ENCODE peak calls at places on chromosomes 2 and 18, in eight cellular contexts. K is psoas muscle, M is transverse colon, O is A549, S is mammary epithelial cell, L is spleen, H is thyroid gland, T is heart right ventricle. G is an unnamed sample. For H3K4me1, the result is how much of the 10 kb centered on the place peaks cover.

GRCh38 chr2:135650721-135651120 is 90.9 kb upstream of the UBXN4 start:
- DNase-seq in K (no peak), M (no peak), O (no peak), S (peak), L (no peak), H (no peak), T (no peak), G (no peak)

GRCh38 chr2:9836074-9836473 is 7.2 kb upstream of the TAF1B start:
- DNase-seq in K (no peak), M (no peak), O (no peak), S (no peak), L (no peak), H (no peak), T (no peak), G (no peak)

GRCh38 chr2:120434487-120434886 is 88.6 kb downstream of the INHBB start:
- DNase-seq in K (no peak), M (no peak), O (no peak), S (no peak), L (peak), H (no peak), T (no peak), G (no peak)

GRCh38 chr2:172674034-172674967 is 61.3 kb upstream of the RAPGEF4 start:
- DNase-seq in K (peak), M (no peak), O (no peak), S (no peak), L (peak), H (peak), T (peak), G (peak)

GRCh38 chr2:238106698-238107524 is 6.8 kb downstream of the ESPNL start:
- DNase-seq in K (peak), M (peak), O (no peak), S (no peak), L (peak), H (no peak), T (no peak), G (no peak)

GRCh38 chr2:233005096-233005495 is 8.0 kb downstream of the NGEF start:
- DNase-seq in K (no peak), M (no peak), O (no peak), S (no peak), L (peak), H (no peak), T (no peak), G (no peak)

GRCh38 chr18:51151568-51152511 is 45.6 kb downstream of the MEX3C start:
- DNase-seq in K (no peak), M (peak), O (no peak), S (no peak), L (peak), H (no peak), T (no peak), G (no peak)

GRCh38 chr2:32715981-32716380 is 88.1 kb downstream of the TTC27 start:
- DNase-seq in K (no peak), M (no peak), O (no peak), S (peak), L (no peak), H (no peak), T (no peak), G (no peak)

GRCh38 chr18:79458131-79458838 is 62.6 kb downstream of the NFATC1 start:
- DNase-seq in K (peak), M (peak), O (peak), S (peak), L (no peak), H (no peak), T (peak), G (peak)

DNA sequence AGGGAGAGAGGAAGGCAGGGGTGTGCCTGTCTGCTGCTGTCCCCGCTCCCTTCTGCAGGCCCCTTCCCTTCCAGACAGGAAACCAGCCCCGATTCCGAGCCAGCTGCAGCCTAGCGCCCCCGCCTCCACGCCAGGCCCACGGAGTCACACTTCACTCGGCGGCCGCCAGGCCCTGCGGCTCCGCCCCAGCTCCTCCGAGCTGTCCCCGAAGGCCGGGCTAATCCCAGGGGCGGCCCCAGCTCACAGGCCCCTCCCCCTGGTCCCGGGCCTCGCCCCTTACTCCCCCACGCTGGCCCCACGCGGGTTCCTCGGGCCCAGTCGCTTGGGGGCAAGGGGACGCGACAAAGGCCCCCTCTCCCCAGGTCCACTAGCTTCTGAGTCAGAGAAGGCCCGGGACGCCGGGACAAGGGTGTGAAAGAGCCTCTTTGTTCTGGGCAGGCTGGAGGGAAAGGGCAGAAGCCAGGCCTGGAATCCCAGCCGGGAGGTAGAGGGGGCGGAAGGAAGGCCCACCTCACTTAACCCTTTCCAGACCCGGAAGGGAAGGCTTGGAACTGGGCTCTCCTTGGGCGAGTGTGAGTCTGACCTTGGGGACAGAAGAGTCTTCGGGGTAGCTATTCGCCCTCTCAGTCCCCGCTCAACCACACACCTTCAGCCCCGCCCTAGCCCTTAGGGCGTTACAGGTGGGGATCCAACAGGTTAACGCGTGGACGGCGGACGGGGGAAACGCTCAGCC is 1.2 kb downstream of the RTKN start:
- DNase-seq in K (peak), M (peak), O (peak), S (peak), L (peak), H (peak), T (peak), G (peak)
- TF ChIP-seq CTCF in K (peak), M (peak), O (no peak), S (peak), L (peak), H (peak), T (peak), G (no peak)

GRCh38 chr18:61335737-61336555 is 2.7 kb downstream of the CDH20 start:
- DNase-seq in K (no peak), M (no peak), O (no peak), S (no peak), L (no peak), H (no peak), T (no peak), G (no peak)
- H3K4me1 ChIP-seq in K (under half), M (under half), O (under half), S (under half), L (under half), H (under half), T (under half), G (under half)

GRCh38 chr18:63476666-63477065 is at the start of gene SERPINB5:
- DNase-seq in K (no peak), M (peak), O (no peak), S (peak), L (no peak), H (peak), T (no peak), G (no peak)
- H3K4me3 ChIP-seq in K (no peak), M (no peak), O (no peak), S (peak), L (no peak), H (no peak), T (no peak), G (no peak)

GRCh38 chr2:61144697-61145268 is 17.2 kb upstream of the C2orf74 start:
- DNase-seq in K (peak), M (peak), O (peak), S (peak), L (peak), H (peak), T (peak), G (peak)
- TF ChIP-seq CTCF in K (no peak), M (no peak), O (no peak), S (no peak), L (no peak), H (no peak), T (no peak), G (no peak)

G was measured in lung.